ENCODE peak calls at places on chromosomes 4 and X, in nine cellular contexts. H is foreskin fibroblast; Y is GM13977; Z is tibial artery; Q is T-cell; G is GM03348; I is MV-4-11; A is CD8-positive, alpha-beta memory T cell; B is fibroblast of mammary gland. W is an unnamed sample.

GRCh38 chrX:153726286-153727107 is 1.8 kb downstream of the ABCD1 start:
- DNase-seq in I (peak), A (peak), G (peak), Y (peak), Z (peak), Q (peak), H (no peak), B (peak), W (peak)

GRCh38 chr4:184288451-184289178 is 70.9 kb upstream of the ENPP6 start:
- DNase-seq in Z (no peak), G (no peak), A (no peak), B (no peak), Q (no peak), H (no peak), I (no peak), Y (peak), W (peak)

GRCh38 chr4:119299221-119300071 is 22.5 kb downstream of the FABP2 start:
- DNase-seq in B (peak), Q (no peak), G (peak), H (no peak), Y (peak), I (no peak), Z (no peak), A (peak), W (no peak)

GRCh38 chr4:152975615-152976465 is 39.7 kb downstream of the FHDC1 start:
- DNase-seq in G (no peak), B (no peak), A (no peak), I (no peak), Y (no peak), Q (no peak), Z (peak), H (no peak), W (no peak)

GRCh38 chr4:80097395-80098177 is 24.6 kb upstream of the ANTXR2 start:
- DNase-seq in Q (no peak), A (no peak), H (peak), I (no peak), G (peak), Y (no peak), Z (peak), B (peak), W (no peak)

GRCh38 chr4:151199496-151200190 is 77.3 kb upstream of the PRSS48 start:
- DNase-seq in H (peak), Z (no peak), I (no peak), G (no peak), Q (no peak), B (no peak), Y (no peak), A (no peak), W (peak)

GRCh38 chr4:5037553-5038551 is 13.4 kb upstream of the STK32B start:
- DNase-seq in Z (no peak), G (peak), I (peak), A (no peak), Y (no peak), H (peak), Q (no peak), B (peak), W (no peak)

GRCh38 chr4:176745902-176746301 is 46.8 kb downstream of the VEGFC start:
- DNase-seq in B (no peak), H (no peak), Q (no peak), Z (no peak), A (no peak), Y (no peak), I (no peak), G (no peak), W (no peak)

GRCh38 chr4:71270901-71271300 is 67.9 kb upstream of the SLC4A4 start:
- DNase-seq in Q (peak), Y (no peak), A (peak), B (peak), H (no peak), G (no peak), I (no peak), Z (no peak), W (no peak)

GRCh38 chr4:80138556-80139538 is 58.5 kb upstream of the PRDM8 start:
- DNase-seq in H (peak), Q (peak), Z (no peak), B (peak), I (peak), G (peak), Y (peak), A (peak), W (no peak)

GRCh38 chr4:173181769-173182374 is 13.3 kb downstream of the GALNT7 start:
- DNase-seq in B (peak), Q (no peak), H (peak), Y (peak), G (peak), A (no peak), I (peak), Z (no peak), W (no peak)

GRCh38 chrX:132411310-132411977 is 77.4 kb downstream of the MBNL3 start:
- DNase-seq in Z (no peak), I (no peak), H (no peak), G (no peak), Q (no peak), Y (no peak), A (no peak), B (no peak), W (no peak)

GRCh38 chr4:5165419-5166369 is 114.4 kb downstream of the STK32B start:
- DNase-seq in H (no peak), A (no peak), Q (no peak), B (no peak), I (no peak), Y (no peak), G (peak), Z (no peak), W (peak)

GRCh38 chrX:3094261-3094660 is 53.0 kb downstream of the ARSF start:
- DNase-seq in Q (no peak), G (no peak), B (peak), H (no peak), Z (no peak), Y (no peak), I (no peak), A (no peak), W (no peak)

GRCh38 chr4:175805863-175806262 is 6.2 kb downstream of the GPM6A start:
- DNase-seq in I (no peak), G (no peak), Y (no peak), Q (no peak), Z (no peak), H (no peak), A (no peak), B (no peak), W (no peak)

GRCh38 chr4:173333658-173334084 is 487 bp downstream of the HMGB2 start:
- DNase-seq in I (no peak), Q (peak), H (no peak), A (no peak), B (peak), G (peak), Z (peak), Y (no peak), W (no peak)

GRCh38 chrX:151762802-151763201 is 28.3 kb downstream of the CNGA2 start:
- DNase-seq in Z (no peak), B (no peak), A (no peak), Y (no peak), I (no peak), G (no peak), Q (no peak), H (no peak), W (no peak)

GRCh38 chrX:20913760-20914159 is 460.5 kb upstream of the CNKSR2 start:
- DNase-seq in A (no peak), Q (no peak), H (no peak), G (no peak), Z (no peak), I (no peak), B (peak), Y (no peak), W (no peak)

GRCh38 chr4:187065396-187065795 is 341.7 kb upstream of the FAT1 start:
- DNase-seq in G (no peak), Z (no peak), H (no peak), Y (no peak), A (no peak), I (no peak), Q (no peak), B (no peak), W (no peak)

GRCh38 chr4:118270492-118270891 is 82.3 kb downstream of the PRSS12 start:
- DNase-seq in B (peak), Z (no peak), A (peak), Q (no peak), Y (peak), I (peak), H (no peak), G (peak), W (no peak)

GRCh38 chrX:41025926-41026325 is 59.3 kb upstream of the USP9X start:
- DNase-seq in Y (no peak), A (no peak), H (no peak), Z (no peak), Q (no peak), I (no peak), B (peak), G (no peak), W (no peak)

GRCh38 chrX:134990475-134991473 is at the start of gene SMIM10:
- DNase-seq in Q (peak), H (peak), I (peak), Y (no peak), B (peak), A (no peak), Z (peak), G (peak), W (peak)

GRCh38 chr4:40621592-40622512 is 7.8 kb downstream of the RBM47 start:
- DNase-seq in A (no peak), H (peak), B (peak), Y (no peak), I (peak), Q (no peak), Z (peak), G (peak), W (no peak)

GRCh38 chrX:1582686-1583437 is 8.5 kb upstream of the AKAP17A start:
- DNase-seq in Y (peak), H (no peak), A (no peak), Q (no peak), B (peak), G (no peak), Z (no peak), I (peak), W (peak)

GRCh38 chr4:81454498-81454897 is 17.2 kb downstream of the RASGEF1B start:
- DNase-seq in H (no peak), A (no peak), Z (no peak), G (no peak), I (no peak), Q (no peak), Y (no peak), B (no peak), W (no peak)

GRCh38 chrX:15242899-15243555 is 26.9 kb downstream of the ASB9 start:
- DNase-seq in Y (peak), A (peak), I (peak), B (peak), Z (no peak), G (peak), H (peak), Q (peak), W (no peak)

GRCh38 chrX:115898382-115899001 is 272.1 kb upstream of the AGTR2 start:
- DNase-seq in A (peak), H (no peak), Q (no peak), B (peak), I (peak), Y (peak), Z (no peak), G (no peak), W (no peak)

GRCh38 chr4:20391224-20391623 is 139.5 kb downstream of the SLIT2 start:
- DNase-seq in A (no peak), B (peak), I (no peak), H (peak), Y (no peak), G (peak), Q (no peak), Z (no peak), W (no peak)

GRCh38 chr4:75948822-75949444 is 8.1 kb upstream of the NAAA start:
- DNase-seq in Z (no peak), G (no peak), A (no peak), Y (peak), I (no peak), Q (no peak), H (no peak), B (no peak), W (no peak)

GRCh38 chr4:141131738-141132688 is 1.3 kb downstream of the RNF150 start:
- DNase-seq in Z (peak), B (no peak), A (no peak), G (peak), Y (no peak), I (no peak), H (no peak), Q (no peak), W (no peak)